ENCODE peak calls at places on chromosomes 12 and 14, in six cellular contexts. Q, B, G, S, R and P are unnamed samples. For H3K27me3 and H3K36me3, the result is how much of the 10 kb centered on the place peaks cover.

GRCh38 chr12:94326727-94327126 is 132.9 kb downstream of the CEP83 start:
- DNase-seq in Q (no peak), B (no peak), G (peak), S (no peak), R (no peak), P (peak)

GRCh38 chr12:1546931-1547640 is 47.3 kb downstream of the FBXL14 start:
- DNase-seq in Q (no peak), B (no peak), G (no peak), S (no peak), R (no peak), P (no peak)

GRCh38 chr12:4355843-4356327 is 23.6 kb downstream of the FGF23 start:
- DNase-seq in Q (no peak), B (peak), G (peak), S (no peak), R (peak), P (peak)

GRCh38 chr14:51210594-51210993 is 29.5 kb upstream of the TMX1 start:
- DNase-seq in Q (no peak), B (no peak), G (no peak), S (no peak), R (no peak), P (no peak)

GRCh38 chr12:46722737-46723136 is 103.1 kb downstream of the SLC38A4 start:
- DNase-seq in Q (no peak), B (no peak), G (no peak), S (no peak), R (no peak), P (no peak)

GRCh38 chr12:4293299-4293941 is 19.9 kb downstream of the CCND2 start:
- DNase-seq in Q (no peak), B (no peak), G (no peak), S (no peak), R (no peak), P (no peak)

GRCh38 chr14:71235865-71236264 is 328.6 kb downstream of the PCNX1 start:
- DNase-seq in Q (no peak), B (no peak), G (no peak), S (no peak), R (no peak), P (no peak)

GRCh38 chr14:35944847-35945246 is 118.7 kb downstream of the BRMS1L start:
- DNase-seq in Q (no peak), B (no peak), G (peak), S (no peak), R (no peak), P (no peak)

GRCh38 chr12:112464605-112465004 is 45.9 kb downstream of the PTPN11 start:
- DNase-seq in Q (no peak), B (no peak), G (no peak), S (no peak), R (no peak), P (no peak)

GRCh38 chr12:122215789-122216188 is 10.1 kb downstream of the DIABLO start:
- DNase-seq in Q (no peak), B (no peak), G (no peak), S (no peak), R (no peak), P (no peak)

DNA sequence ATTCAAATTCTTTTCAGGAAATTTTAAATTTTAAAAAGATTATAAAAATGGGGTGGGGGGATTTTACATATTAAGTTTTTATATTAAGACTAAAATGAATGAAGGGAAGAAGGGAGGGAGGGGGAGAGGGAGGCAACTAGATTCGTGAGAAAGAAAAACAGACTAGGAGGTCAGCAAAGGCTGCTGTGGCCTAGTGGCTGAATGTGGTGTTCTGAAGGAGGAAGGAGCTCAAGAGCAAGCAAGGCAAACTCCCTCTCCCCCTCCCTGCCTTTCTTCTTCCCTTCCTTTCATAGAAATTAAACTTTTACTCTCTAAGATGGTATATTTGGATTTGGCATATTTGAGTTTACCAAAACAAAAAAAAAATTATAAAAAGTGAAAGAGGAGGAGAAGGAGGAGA is 18.1 kb downstream of the DYRK2 start:
- DNase-seq in Q (no peak), B (no peak), G (no peak), S (no peak), R (no peak), P (no peak)
- H3K27ac ChIP-seq in Q (peak), B (peak), G (no peak), S (no peak), R (no peak), P (no peak)

DNA sequence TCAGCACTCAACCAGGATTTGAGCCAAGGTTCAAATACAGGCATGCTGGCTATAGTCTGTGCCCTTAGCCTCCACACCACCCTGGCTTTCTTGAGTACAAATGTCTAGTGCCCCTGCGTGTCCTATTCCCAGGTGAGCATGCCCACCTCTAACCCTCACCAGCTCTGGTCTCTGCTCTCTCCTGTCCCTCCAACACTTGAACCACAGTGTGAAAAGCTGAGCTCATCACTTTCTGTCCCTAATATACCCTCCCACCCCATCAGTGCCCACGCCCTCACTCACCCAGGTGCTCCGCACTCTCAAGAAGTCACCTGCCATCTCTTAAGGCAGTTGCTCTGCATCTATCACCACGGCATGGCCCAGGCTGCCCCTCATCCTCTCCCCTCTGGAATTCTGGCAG is 7.0 kb upstream of the KRT71 start:
- DNase-seq in Q (no peak), B (no peak), G (no peak), S (no peak), R (no peak), P (no peak)
- H3K27me3 ChIP-seq in Q (under half), B (half or more), G (under half), S (under half), R (under half), P (under half)

GRCh38 chr14:79016828-79017505 is 846.8 kb downstream of the NRXN3 start:
- DNase-seq in Q (no peak), B (no peak), G (peak), S (no peak), R (no peak), P (peak)
- H3K36me3 ChIP-seq in Q (under half), B (under half), G (under half), S (under half), R (under half), P (under half)

GRCh38 chr14:75249251-75249957 is 29.2 kb upstream of the FOS start:
- DNase-seq in Q (peak), B (peak), G (no peak), S (no peak), R (no peak), P (no peak)
- H3K27ac ChIP-seq in Q (peak), B (peak), G (no peak), S (no peak), R (peak), P (no peak)

DNA sequence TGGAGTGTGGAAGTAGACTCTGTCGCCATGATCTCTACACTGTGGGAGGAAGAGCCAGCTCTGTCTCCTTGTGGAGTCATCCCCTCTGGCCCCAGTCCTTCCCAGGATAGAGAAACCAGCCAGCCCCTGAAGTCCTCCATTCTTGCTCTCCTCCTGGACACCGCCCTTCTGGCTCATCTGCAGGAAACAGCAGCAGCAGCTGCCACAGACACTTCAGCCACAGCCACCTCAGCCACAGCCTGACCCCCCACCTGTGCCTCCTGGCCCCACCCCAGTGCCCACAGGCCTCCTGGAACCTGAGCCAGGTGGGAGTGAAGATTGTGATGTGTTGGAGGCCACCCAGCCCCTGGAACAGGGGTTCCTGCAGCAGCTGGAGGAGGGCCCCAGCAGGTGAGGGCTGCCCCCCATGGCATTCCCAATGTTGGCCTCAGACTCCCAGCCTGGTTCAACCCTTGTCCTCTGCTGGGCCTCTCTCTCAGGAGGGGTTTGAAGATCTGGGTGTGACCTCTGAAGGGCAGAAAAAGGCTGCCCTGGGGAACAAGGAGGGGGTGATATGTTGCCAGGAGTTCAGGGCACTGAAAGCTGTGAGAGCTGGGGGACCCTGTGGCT is 10.4 kb downstream of the PRPF40B start:
- DNase-seq in Q (no peak), B (no peak), G (no peak), S (no peak), R (no peak), P (no peak)
- H3K27me3 ChIP-seq in Q (under half), B (under half), G (under half), S (under half), R (under half), P (under half)